ENCODE peak calls at places on chromosome 12, in five cellular contexts. H, J, G, D and R are unnamed samples.

GRCh38 chr12:107645630-107646333 is 39.8 kb upstream of the PWP1 start:
- DNase-seq in H (no peak), J (no peak), G (no peak), D (no peak), R (no peak)

GRCh38 chr12:63064080-63064479 is 86.9 kb downstream of the AVPR1A start:
- DNase-seq in H (no peak), J (no peak), G (no peak), D (no peak), R (no peak)

GRCh38 chr12:19739195-19739776 is 300.0 kb downstream of the AEBP2 start:
- DNase-seq in H (peak), J (peak), G (peak), D (peak), R (peak)

GRCh38 chr12:53626702-53627169 is 554 bp upstream of the ATF7 start:
- DNase-seq in H (no peak), J (no peak), G (no peak), D (no peak), R (no peak)

GRCh38 chr12:71981149-71981548 is 42.5 kb downstream of the TPH2 start:
- DNase-seq in H (no peak), J (no peak), G (no peak), D (no peak), R (no peak)

GRCh38 chr12:15540025-15540424 is 217.7 kb downstream of the PTPRO start:
- DNase-seq in H (no peak), J (no peak), G (no peak), D (no peak), R (no peak)

GRCh38 chr12:106211973-106212372 is 35.8 kb downstream of the CKAP4 start:
- DNase-seq in H (no peak), J (no peak), G (no peak), D (no peak), R (no peak)

GRCh38 chr12:97951239-97951638 is 488.6 kb downstream of the RMST start:
- DNase-seq in H (no peak), J (no peak), G (no peak), D (no peak), R (no peak)

GRCh38 chr12:109387425-109388166 is 39.9 kb downstream of the MYO1H start:
- DNase-seq in H (no peak), J (no peak), G (peak), D (no peak), R (no peak)

GRCh38 chr12:92226036-92226661 is 80.5 kb upstream of the BTG1 start:
- DNase-seq in H (no peak), J (no peak), G (no peak), D (no peak), R (no peak)

GRCh38 chr12:47811581-47812484 is 7.9 kb downstream of the HDAC7 start:
- DNase-seq in H (peak), J (no peak), G (no peak), D (no peak), R (no peak)

GRCh38 chr12:56126732-56127239 is 1.3 kb upstream of the ESYT1 start:
- DNase-seq in H (no peak), J (no peak), G (peak), D (no peak), R (no peak)

GRCh38 chr12:92297932-92298681 is 152.5 kb upstream of the BTG1 start:
- DNase-seq in H (no peak), J (no peak), G (no peak), D (no peak), R (no peak)

GRCh38 chr12:95213928-95214327 is 3.3 kb downstream of the FGD6 start:
- DNase-seq in H (no peak), J (no peak), G (no peak), D (no peak), R (no peak)

GRCh38 chr12:92551853-92552397 is 150.9 kb upstream of the PLEKHG7 start:
- DNase-seq in H (no peak), J (peak), G (no peak), D (peak), R (no peak)

GRCh38 chr12:76820888-76821482 is 57.1 kb downstream of the ZDHHC17 start:
- DNase-seq in H (no peak), J (no peak), G (no peak), D (no peak), R (no peak)

GRCh38 chr12:6943387-6943718 is 263 bp upstream of the RNU7-1 start:
- DNase-seq in H (peak), J (peak), G (peak), D (peak), R (peak)

GRCh38 chr12:31021181-31021580 is 52.5 kb upstream of the DDX11 start:
- DNase-seq in H (no peak), J (no peak), G (no peak), D (no peak), R (no peak)

GRCh38 chr12:104764225-104765073 is 193.6 kb downstream of the SLC41A2 start:
- DNase-seq in H (no peak), J (no peak), G (no peak), D (no peak), R (no peak)

GRCh38 chr12:28456934-28457710 is 266.9 kb downstream of the CCDC91 start:
- DNase-seq in H (no peak), J (no peak), G (no peak), D (no peak), R (no peak)

GRCh38 chr12:85279449-85280137 is 427 bp upstream of the ALX1 start:
- DNase-seq in H (no peak), J (no peak), G (no peak), D (no peak), R (no peak)

GRCh38 chr12:11906284-11906935 is 164.3 kb upstream of the BCL2L14 start:
- DNase-seq in H (no peak), J (no peak), G (no peak), D (no peak), R (no peak)

GRCh38 chr12:2156333-2156732 is 103.5 kb downstream of the CACNA1C start:
- DNase-seq in H (no peak), J (no peak), G (no peak), D (no peak), R (no peak)

GRCh38 chr12:46970636-46971035 is 108.8 kb upstream of the PCED1B start:
- DNase-seq in H (no peak), J (no peak), G (no peak), D (no peak), R (no peak)

GRCh38 chr12:53976172-53976822 is 1.5 kb upstream of the HOTAIR start:
- DNase-seq in H (no peak), J (no peak), G (no peak), D (no peak), R (no peak)

GRCh38 chr12:88207921-88208640 is 66.0 kb downstream of the TMTC3 start:
- DNase-seq in H (no peak), J (no peak), G (no peak), D (no peak), R (no peak)

GRCh38 chr12:115411121-115411520 is 727.1 kb upstream of the TBX3 start:
- DNase-seq in H (no peak), J (no peak), G (no peak), D (no peak), R (no peak)

GRCh38 chr12:85260904-85261303 is 19.1 kb upstream of the ALX1 start:
- DNase-seq in H (no peak), J (no peak), G (no peak), D (no peak), R (no peak)

GRCh38 chr12:70831538-70831937 is 89.0 kb downstream of the PTPRR start:
- DNase-seq in H (no peak), J (no peak), G (no peak), D (no peak), R (no peak)

GRCh38 chr12:28884861-28885260 is 264.2 kb upstream of the FAR2 start:
- DNase-seq in H (no peak), J (no peak), G (no peak), D (no peak), R (no peak)

GRCh38 chr12:26112703-26113147 is 12.1 kb downstream of the BHLHE41 start:
- DNase-seq in H (no peak), J (no peak), G (no peak), D (no peak), R (no peak)

GRCh38 chr12:12696562-12697383 is 790 bp upstream of the GPR19 start:
- DNase-seq in H (peak), J (peak), G (peak), D (peak), R (peak)

GRCh38 chr12:90627180-90627896 is 327.6 kb downstream of the CCER1 start:
- DNase-seq in H (no peak), J (no peak), G (no peak), D (no peak), R (no peak)

GRCh38 chr12:3489057-3489456 is 1.9 kb upstream of the PRMT8 start:
- DNase-seq in H (no peak), J (no peak), G (no peak), D (no peak), R (no peak)

GRCh38 chr12:111359231-111359913 is 9.5 kb downstream of the PHETA1 start:
- DNase-seq in H (no peak), J (peak), G (peak), D (peak), R (no peak)

GRCh38 chr12:84361651-84362551 is 550.7 kb downstream of the SLC6A15 start:
- DNase-seq in H (no peak), J (no peak), G (no peak), D (no peak), R (no peak)

GRCh38 chr12:90393089-90393488 is 561.9 kb downstream of the CCER1 start:
- DNase-seq in H (no peak), J (no peak), G (no peak), D (no peak), R (no peak)